ENCODE peak calls at places on chromosomes 11 and 22, in six cellular contexts. H is cardiac fibroblast, D is neural crest cell, I is WTC11, P is tibial artery, F is esophagus squamous epithelium. O is an unnamed sample.
A peak's percentile ranks its signal among the peaks of the same experiment; 100 is the strongest.

GRCh38 chr11:2660357-2660939 is 39.3 kb downstream of the KCNQ1OT1 start:
- DNase-seq in H (no peak), D (no peak), I (no peak), P (no peak), F (no peak), O (no peak)

GRCh38 chr11:96579642-96580041 is 189.8 kb downstream of the JRKL start:
- DNase-seq in H (no peak), D (no peak), I (no peak), P (no peak), F (no peak), O (no peak)

GRCh38 chr11:118533769-118534729 is 3.1 kb downstream of the TMEM25 start:
- DNase-seq in H (no peak), D (peak; percentile 22), I (no peak), P (no peak), F (no peak), O (no peak)

GRCh38 chr11:11786771-11787170 is 55.0 kb upstream of the USP47 start:
- DNase-seq in H (peak; percentile 43), D (no peak), I (no peak), P (no peak), F (no peak), O (no peak)

GRCh38 chr11:110086892-110087309 is 6.3 kb upstream of the ZC3H12C start:
- DNase-seq in H (peak; percentile 78), D (no peak), I (no peak), P (no peak), F (no peak), O (peak; percentile 79)

GRCh38 chr11:43943931-43944751 is 1.7 kb downstream of the C11orf96 start:
- DNase-seq in H (peak; percentile 21), D (no peak), I (peak; percentile 47), P (peak; percentile 73), F (no peak), O (no peak)

GRCh38 chr11:110301032-110301431 is 4.6 kb upstream of the RDX start:
- DNase-seq in H (no peak), D (no peak), I (peak; percentile 35), P (no peak), F (no peak), O (no peak)

GRCh38 chr11:19450282-19450681 is 209.5 kb upstream of the E2F8 start:
- DNase-seq in H (no peak), D (no peak), I (no peak), P (no peak), F (no peak), O (no peak)

GRCh38 chr11:66846671-66847091 is 3.4 kb downstream of the RCE1 start:
- DNase-seq in H (no peak), D (no peak), I (no peak), P (peak; percentile 58), F (no peak), O (no peak)

GRCh38 chr11:121958978-121959340 is 157.1 kb downstream of the BLID start:
- DNase-seq in H (peak; percentile 49), D (no peak), I (no peak), P (no peak), F (no peak), O (no peak)

GRCh38 chr11:34758262-34758661 is 137.4 kb downstream of the EHF start:
- DNase-seq in H (peak; percentile 87), D (no peak), I (no peak), P (no peak), F (no peak), O (no peak)

GRCh38 chr11:72762641-72763304 is 10.6 kb upstream of the ARAP1 start:
- DNase-seq in H (no peak), D (no peak), I (no peak), P (no peak), F (no peak), O (no peak)

GRCh38 chr11:26553182-26553581 is 18.9 kb downstream of the MUC15 start:
- DNase-seq in H (no peak), D (no peak), I (no peak), P (no peak), F (no peak), O (no peak)

DNA sequence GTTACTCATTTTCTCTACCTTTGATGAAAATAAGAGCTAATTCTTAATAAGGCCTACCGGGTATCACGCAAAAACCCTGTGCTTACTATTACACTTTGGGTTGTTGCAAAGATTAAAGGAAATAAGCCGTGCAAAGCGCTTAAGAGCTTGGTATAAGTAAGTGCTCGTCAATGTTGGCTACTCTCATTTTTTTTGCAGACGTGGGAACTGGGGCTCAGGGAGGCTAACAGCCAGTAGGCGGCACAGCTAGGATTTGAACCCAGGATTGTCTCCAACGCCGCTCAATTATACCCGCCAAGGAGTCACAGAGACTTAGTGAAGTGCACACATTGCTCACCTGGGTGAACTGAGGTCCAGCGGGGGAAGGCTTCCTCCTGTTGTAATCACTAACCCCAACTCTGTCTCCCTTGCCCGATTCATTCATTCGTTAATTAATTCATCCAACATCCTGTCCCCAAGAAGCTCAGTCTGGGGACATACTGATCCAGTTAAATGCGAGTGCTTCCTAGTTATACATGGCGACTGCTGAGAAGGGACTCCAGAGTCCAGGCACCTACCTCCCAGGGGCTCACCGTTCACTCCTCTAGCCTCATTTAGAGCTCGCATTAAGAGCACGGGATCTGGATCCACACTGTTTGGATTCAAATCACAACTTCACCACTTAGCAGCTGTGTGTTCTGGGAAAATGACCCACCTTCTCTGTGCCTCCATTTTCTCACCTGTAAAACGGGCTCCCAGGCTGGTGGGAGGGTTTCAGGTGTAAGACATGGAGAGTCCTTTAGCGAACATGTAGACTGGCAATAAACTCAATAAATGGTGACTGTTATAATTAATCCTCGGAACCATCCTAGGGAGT is 869 bp upstream of the MTFP1 start:
- DNase-seq in H (peak; percentile 52), D (peak; percentile 21), I (no peak), P (no peak), F (no peak), O (no peak)
- TF ChIP-seq CTCF in H (no peak), D (no peak), I (no peak), P (no peak), F (peak; percentile 7), O (no peak)

DNA sequence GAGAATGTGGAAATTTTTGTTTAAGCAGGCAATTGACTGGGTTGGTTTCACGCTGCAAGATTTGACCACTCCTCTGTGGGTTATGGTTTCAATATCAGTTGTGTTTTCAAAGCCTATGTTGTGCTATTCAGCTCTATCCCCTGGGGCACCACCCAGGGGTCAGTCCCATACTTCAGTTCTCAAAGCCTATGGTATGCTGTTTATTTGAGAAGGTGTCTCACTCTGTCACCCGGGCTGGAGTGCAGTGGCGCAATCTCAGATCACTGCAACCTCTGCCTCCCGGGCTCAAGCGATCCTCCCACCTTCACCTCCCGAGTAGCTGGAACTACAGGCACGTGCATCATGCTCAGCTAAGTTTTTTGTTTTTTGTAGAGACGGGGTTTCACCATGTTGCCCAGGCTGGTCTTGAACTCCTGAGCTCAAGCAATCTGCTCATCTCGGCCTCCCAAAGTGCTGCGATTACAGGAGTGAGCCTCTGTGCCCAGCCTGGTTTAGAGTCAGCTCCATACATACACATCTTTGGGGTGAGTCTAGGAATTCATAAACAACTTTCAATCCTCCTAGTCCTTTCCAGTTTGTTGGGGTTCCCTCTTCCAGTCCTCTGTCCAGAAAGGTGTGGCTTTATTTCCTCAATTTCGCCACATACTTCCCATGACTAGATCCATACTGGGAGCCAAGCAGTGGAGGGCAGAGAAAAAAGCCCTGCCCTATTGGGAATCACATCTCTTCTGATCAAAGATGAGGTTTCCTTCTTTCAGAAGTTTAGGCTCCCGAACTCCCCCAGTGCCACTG is 35.0 kb upstream of the MAPK1 start:
- DNase-seq in H (no peak), D (no peak), I (no peak), P (no peak), F (no peak), O (no peak)
- TF ChIP-seq CTCF in H (no peak), D (no peak), I (no peak), P (no peak), F (no peak), O (no peak)

DNA sequence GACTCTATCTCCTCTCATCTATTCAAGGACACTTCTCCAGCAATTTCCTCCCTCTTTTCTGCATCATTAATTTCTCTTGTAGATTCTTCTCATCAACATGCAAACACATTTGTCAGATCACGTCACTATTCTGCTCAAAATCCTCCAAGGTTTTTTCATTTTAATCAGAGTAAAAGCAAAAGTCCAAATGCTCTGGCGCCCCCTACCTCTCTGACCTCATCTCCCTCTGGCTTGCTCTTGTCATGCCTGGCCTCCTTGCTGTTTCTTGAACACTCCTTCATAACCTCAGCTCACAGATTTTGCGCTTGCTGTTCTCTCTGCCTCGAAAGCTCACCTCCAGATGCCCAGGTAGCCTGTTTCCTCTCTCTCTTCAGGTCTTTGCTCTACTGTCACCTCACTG is 22.4 kb downstream of the RTCB start:
- DNase-seq in H (peak; percentile 18), D (peak; percentile 30), I (peak; percentile 40), P (no peak), F (no peak), O (no peak)
- TF ChIP-seq CTCF in H (peak; percentile 42), D (peak; percentile 59), I (peak; percentile 20), P (no peak), F (no peak), O (peak; percentile 33)

GRCh38 chr22:26512149-26512793 is at the start of gene TFIP11:
- DNase-seq in H (peak; percentile 90), D (peak; percentile 88), I (peak; percentile 97), P (peak; percentile 94), F (peak; percentile 70), O (peak; percentile 92)
- TF ChIP-seq CTCF in H (no peak), D (no peak), I (no peak), P (no peak), F (no peak), O (no peak)

DNA sequence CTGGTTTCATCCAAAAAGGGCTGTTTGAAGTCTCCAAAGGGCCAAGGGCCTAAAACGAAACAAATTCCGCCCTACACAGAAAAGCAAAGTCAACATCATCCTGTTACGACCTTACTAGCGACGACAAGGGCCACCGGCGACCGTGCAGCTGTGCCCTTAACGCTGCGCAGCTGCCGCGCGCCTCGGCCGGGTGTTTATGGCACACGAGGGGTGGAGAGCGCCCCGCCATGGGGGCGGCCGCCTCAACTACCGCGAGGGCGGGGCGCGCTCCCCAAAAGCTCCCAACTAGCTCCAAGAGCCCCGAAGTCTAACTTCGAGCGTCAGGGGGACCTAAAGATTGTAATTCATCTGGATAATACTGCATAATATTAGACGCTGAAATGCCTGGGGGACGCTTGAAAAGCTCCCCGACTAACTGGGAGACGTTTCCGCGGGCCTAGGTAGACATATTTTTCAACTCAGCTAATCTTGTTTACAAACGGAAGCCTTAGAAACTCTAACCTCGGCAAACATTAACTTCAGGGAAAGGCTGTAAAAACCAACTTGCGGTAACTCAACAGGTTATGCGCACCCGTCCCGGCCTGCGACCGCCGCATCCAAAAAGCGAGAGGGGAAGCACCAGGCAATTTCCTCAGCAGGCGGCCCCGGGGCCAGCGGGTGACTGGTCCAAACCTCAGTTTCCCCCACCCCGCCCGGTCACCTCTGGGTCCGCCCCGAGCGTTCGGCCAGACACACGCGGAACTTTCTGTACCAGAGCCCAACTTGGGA is 688 bp downstream of the TMEM123 start:
- DNase-seq in H (peak; percentile 36), D (peak; percentile 41), I (peak; percentile 55), P (peak; percentile 72), F (no peak), O (peak; percentile 57)
- TF ChIP-seq CTCF in H (no peak), D (no peak), I (no peak), P (no peak), F (no peak), O (no peak)